ENCODE peak calls at places on chromosomes 7 and 10, in nine cellular contexts. J, N, O, T, Q, H, P, F and W are unnamed samples.

GRCh38 chr10:122298598-122299301 is 27.7 kb downstream of the BTBD16 start:
- DNase-seq in O (no peak), N (peak; percentile 89), F (peak; percentile 72), Q (peak; percentile 79), T (peak; percentile 80), H (peak; percentile 83), J (peak; percentile 76), P (peak; percentile 68), W (peak; percentile 71)

GRCh38 chr7:86644282-86645173 is 819 bp downstream of the GRM3 start:
- DNase-seq in O (no peak), F (no peak), J (peak; percentile 64), Q (no peak), H (no peak), T (no peak), N (no peak), P (no peak), W (no peak)

GRCh38 chr7:73715648-73716317 is 3.7 kb downstream of the STX1A start:
- DNase-seq in H (no peak), P (peak; percentile 98), Q (peak; percentile 44), N (peak; percentile 95), F (peak; percentile 98), T (no peak), O (no peak), J (no peak), W (no peak)

GRCh38 chr7:15439853-15440252 is 122.0 kb downstream of the AGMO start:
- DNase-seq in J (no peak), F (no peak), N (no peak), O (no peak), Q (no peak), T (no peak), P (no peak), H (no peak), W (no peak)

GRCh38 chr10:78981257-78981969 is 87.4 kb upstream of the ZMIZ1 start:
- DNase-seq in T (peak; percentile 14), O (no peak), F (no peak), N (no peak), J (no peak), H (no peak), Q (no peak), P (no peak), W (no peak)

GRCh38 chr10:62278461-62278910 is 9.8 kb upstream of the RTKN2 start:
- DNase-seq in P (no peak), F (peak; percentile 11), J (no peak), H (no peak), O (no peak), T (no peak), Q (no peak), N (no peak), W (no peak)

GRCh38 chr7:24812313-24812945 is 55.2 kb upstream of the GSDME start:
- DNase-seq in T (peak; percentile 64), H (peak; percentile 64), J (peak; percentile 68), O (no peak), F (peak; percentile 36), P (peak; percentile 36), Q (peak; percentile 55), N (peak; percentile 76), W (peak; percentile 60)

GRCh38 chr7:102416406-102416805 is 17.0 kb upstream of the ORAI2 start:
- DNase-seq in J (no peak), T (no peak), Q (no peak), H (no peak), O (no peak), F (no peak), N (no peak), P (no peak), W (no peak)

GRCh38 chr7:131970602-131971001 is 414.2 kb upstream of the PODXL start:
- DNase-seq in P (peak; percentile 4), Q (no peak), T (no peak), O (no peak), J (no peak), H (no peak), N (no peak), F (no peak), W (no peak)

GRCh38 chr7:68224041-68224534 is 1227.5 kb downstream of the TYW1 start:
- DNase-seq in Q (peak; percentile 28), J (no peak), T (peak; percentile 57), H (no peak), F (no peak), N (no peak), P (no peak), O (no peak), W (no peak)

GRCh38 chr10:61343781-61344180 is 109.4 kb downstream of the TMEM26 start:
- DNase-seq in T (no peak), Q (no peak), P (no peak), J (no peak), F (no peak), O (no peak), H (no peak), N (no peak), W (no peak)

DNA sequence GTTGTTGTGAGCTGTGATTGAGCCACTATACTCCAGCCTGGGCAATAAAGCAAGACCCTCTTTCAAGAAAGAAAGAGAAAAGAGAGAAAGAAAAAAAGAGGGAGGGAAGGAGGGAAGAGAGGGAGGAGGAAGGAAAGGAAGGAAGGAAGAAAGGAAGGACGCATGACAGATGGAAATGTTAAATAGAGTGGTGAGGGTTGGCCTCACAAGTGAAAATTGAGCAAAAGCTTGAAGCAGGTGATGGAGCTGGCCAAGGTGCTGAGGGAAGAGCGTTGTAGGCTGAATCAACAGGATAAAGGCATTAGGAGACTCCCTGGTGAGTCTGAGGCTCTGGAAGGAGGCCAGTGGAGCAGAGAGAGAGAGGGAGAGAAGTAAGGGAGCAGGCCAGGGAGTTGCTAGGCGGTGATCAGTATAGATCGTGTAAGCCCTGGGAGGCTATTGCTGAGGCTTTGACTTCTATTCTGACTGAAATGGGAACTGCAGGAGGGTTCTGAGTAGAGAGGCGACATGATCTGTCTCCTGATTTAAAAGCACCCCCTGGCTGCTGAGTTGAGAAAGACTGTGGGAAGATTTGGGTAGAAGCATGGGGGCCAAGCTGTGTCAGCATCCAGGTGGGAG is 26.5 kb upstream of the TMEM248 start:
- DNase-seq in H (no peak), F (peak; percentile 46), J (no peak), T (no peak), O (no peak), P (peak; percentile 25), Q (no peak), N (peak; percentile 23), W (no peak)
- TF ChIP-seq CTCF in H (no peak), F (no peak), J (no peak), T (peak; percentile 22), O (no peak), P (peak; percentile 2), Q (no peak), N (peak; percentile 7), W (peak; percentile 23)

GRCh38 chr7:99897688-99898357 is 21.0 kb upstream of the OR2AE1 start:
- DNase-seq in J (no peak), T (no peak), H (no peak), O (no peak), N (no peak), Q (no peak), P (no peak), F (no peak), W (no peak)

GRCh38 chr7:99898836-99899235 is 20.5 kb downstream of the TRIM4 start:
- DNase-seq in N (no peak), F (no peak), Q (no peak), O (no peak), J (no peak), P (no peak), T (no peak), H (no peak), W (no peak)

GRCh38 chr7:99899830-99900519 is 19.4 kb downstream of the TRIM4 start:
- DNase-seq in F (no peak), Q (no peak), J (no peak), H (no peak), N (no peak), P (no peak), O (no peak), T (no peak), W (no peak)

GRCh38 chr7:99901581-99901980 is 17.7 kb downstream of the TRIM4 start:
- DNase-seq in J (no peak), P (no peak), T (no peak), N (no peak), H (no peak), F (no peak), Q (no peak), O (no peak), W (no peak)
- H3K36me3 ChIP-seq in J (peaks cover 86% of the 10 kb centered on the region), P (peaks cover 15% of the 10 kb centered on the region), T (peaks cover 14% of the 10 kb centered on the region), N (no peaks in the 10 kb centered on the region), H (peaks cover 13% of the 10 kb centered on the region), F (peaks cover 44% of the 10 kb centered on the region), Q (peaks cover 12% of the 10 kb centered on the region), O (peaks cover 71% of the 10 kb centered on the region), W (peaks cover 66% of the 10 kb centered on the region)

GRCh38 chr10:14648936-14649335 is 125.8 kb downstream of the FAM107B start:
- DNase-seq in H (no peak), P (peak; percentile 93), O (no peak), F (no peak), T (no peak), N (no peak), Q (no peak), J (no peak), W (no peak)

GRCh38 chr10:14649739-14650138 is 125.0 kb downstream of the FAM107B start:
- DNase-seq in P (no peak), F (no peak), T (no peak), H (no peak), O (no peak), J (no peak), Q (no peak), N (no peak), W (no peak)

GRCh38 chr10:14652067-14652466 is 122.6 kb downstream of the FAM107B start:
- DNase-seq in P (no peak), Q (no peak), H (no peak), F (peak; percentile 3), N (peak; percentile 42), J (no peak), T (no peak), O (no peak), W (no peak)

GRCh38 chr10:14645239-14645960 is 129.3 kb downstream of the FAM107B start:
- DNase-seq in J (no peak), O (no peak), P (no peak), N (no peak), Q (no peak), F (no peak), T (no peak), H (no peak), W (no peak)

GRCh38 chr10:14648042-14648765 is 126.5 kb downstream of the FAM107B start:
- DNase-seq in J (peak; percentile 63), O (no peak), T (peak; percentile 61), P (peak; percentile 65), Q (peak; percentile 60), N (peak; percentile 87), F (peak; percentile 65), H (peak; percentile 71), W (peak; percentile 57)
- H3K4me3 ChIP-seq in J (peak overlapping the region; percentile 14), O (no peak overlapping the region), T (no peak overlapping the region), P (no peak overlapping the region), Q (no peak overlapping the region), N (no peak overlapping the region), F (no peak overlapping the region), H (no peak overlapping the region), W (no peak overlapping the region)

DNA sequence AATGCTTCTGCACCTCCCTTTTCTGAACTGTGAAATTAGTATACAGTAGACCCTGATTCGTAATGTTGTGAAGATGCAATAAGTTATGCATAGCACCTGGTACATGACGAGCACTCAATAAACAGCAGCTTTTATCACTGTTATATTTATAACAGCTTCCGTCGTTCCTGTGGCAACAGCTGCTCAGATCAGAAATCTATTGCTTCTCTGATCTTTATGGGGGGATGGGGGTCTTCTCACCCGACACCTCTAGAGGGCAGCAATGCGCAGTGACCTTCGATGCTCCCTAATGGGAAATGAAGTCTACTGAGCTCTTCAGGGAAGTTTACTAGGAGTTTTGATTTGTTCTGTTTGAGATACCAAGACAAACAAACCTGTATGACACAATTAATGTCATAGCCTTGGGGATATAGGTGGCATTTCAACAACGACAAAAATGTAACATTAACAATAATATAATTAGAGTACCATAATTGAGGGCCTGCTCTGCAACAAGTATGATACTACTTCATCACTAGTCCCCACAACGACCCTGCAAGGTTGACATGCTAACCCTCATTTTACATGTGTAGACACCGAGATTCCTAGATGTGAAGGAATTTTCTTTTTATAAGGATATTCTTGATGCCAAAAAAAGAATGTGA is 289.6 kb downstream of the SFMBT2 start:
- DNase-seq in P (no peak), O (no peak), H (peak; percentile 42), T (no peak), Q (no peak), N (peak; percentile 67), F (peak; percentile 10), J (peak; percentile 70), W (peak; percentile 56)
- TF ChIP-seq CTCF in P (no peak), O (peak; percentile 35), H (peak; percentile 49), T (peak; percentile 32), Q (peak; percentile 34), N (peak; percentile 64), F (peak; percentile 31), J (peak; percentile 66), W (peak; percentile 54)